ENCODE peak calls at places on chromosome 6, in six cellular contexts. O, N, E, L, S and B are unnamed samples.

GRCh38 chr6:152154559-152155356 is 347.3 kb downstream of the ESR1 start:
- DNase-seq in O (no peak), N (no peak), E (no peak), L (no peak), S (no peak), B (no peak)

GRCh38 chr6:48567016-48567415 is 456.0 kb upstream of the PTCHD4 start:
- DNase-seq in O (no peak), N (no peak), E (peak; percentile 25), L (no peak), S (no peak), B (peak; percentile 4)

GRCh38 chr6:3865463-3865862 is 16.3 kb downstream of the FAM50B start:
- DNase-seq in O (no peak), N (no peak), E (no peak), L (no peak), S (no peak), B (no peak)

GRCh38 chr6:89818977-89819335 is 638 bp downstream of the MDN1 start:
- DNase-seq in O (peak; percentile 23), N (no peak), E (peak; percentile 28), L (peak; percentile 26), S (peak; percentile 54), B (peak; percentile 41)

GRCh38 chr6:151948007-151948745 is 140.7 kb downstream of the ESR1 start:
- DNase-seq in O (no peak), N (no peak), E (no peak), L (peak; percentile 28), S (no peak), B (no peak)

GRCh38 chr6:115612796-115613479 is 447.8 kb downstream of the FRK start:
- DNase-seq in O (no peak), N (no peak), E (peak; percentile 62), L (no peak), S (no peak), B (no peak)

GRCh38 chr6:166910601-166911000 is 45.7 kb downstream of the RNASET2 start:
- DNase-seq in O (no peak), N (no peak), E (no peak), L (peak; percentile 2), S (no peak), B (no peak)

GRCh38 chr6:40352527-40353170 is 234.5 kb downstream of the LRFN2 start:
- DNase-seq in O (no peak), N (no peak), E (no peak), L (no peak), S (no peak), B (no peak)

GRCh38 chr6:157488058-157488457 is 107.1 kb downstream of the ZDHHC14 start:
- DNase-seq in O (no peak), N (no peak), E (no peak), L (no peak), S (no peak), B (no peak)

GRCh38 chr6:28371706-28372451 is 22.1 kb downstream of the ZKSCAN3 start:
- DNase-seq in O (no peak), N (no peak), E (no peak), L (no peak), S (no peak), B (peak; percentile 22)

GRCh38 chr6:161228911-161229591 is 44.8 kb downstream of the AGPAT4 start:
- DNase-seq in O (no peak), N (no peak), E (peak; percentile 88), L (peak; percentile 81), S (no peak), B (no peak)

GRCh38 chr6:119273799-119274595 is 75.6 kb downstream of the MAN1A1 start:
- DNase-seq in O (no peak), N (no peak), E (peak; percentile 82), L (peak; percentile 80), S (no peak), B (peak; percentile 95)

GRCh38 chr6:37038297-37039198 is 33.1 kb downstream of the FGD2 start:
- DNase-seq in O (no peak), N (no peak), E (no peak), L (no peak), S (no peak), B (no peak)

GRCh38 chr6:13586936-13587542 is 12.6 kb downstream of the SIRT5 start:
- DNase-seq in O (no peak), N (no peak), E (no peak), L (peak; percentile 52), S (no peak), B (no peak)

GRCh38 chr6:132798820-132799538 is 542 bp upstream of the SLC18B1 start:
- DNase-seq in O (peak; percentile 85), N (peak; percentile 47), E (peak; percentile 50), L (peak; percentile 68), S (peak; percentile 83), B (peak; percentile 69)

GRCh38 chr6:105675715-105676397 is 273.0 kb upstream of the PREP start:
- DNase-seq in O (no peak), N (no peak), E (peak; percentile 95), L (peak; percentile 89), S (no peak), B (no peak)

GRCh38 chr6:84428300-84428907 is 201.0 kb upstream of the CEP162 start:
- DNase-seq in O (peak; percentile 11), N (no peak), E (peak; percentile 60), L (peak; percentile 68), S (peak; percentile 78), B (peak; percentile 81)

GRCh38 chr6:163438940-163439335 is 24.4 kb downstream of the QKI start:
- DNase-seq in O (peak; percentile 53), N (no peak), E (no peak), L (no peak), S (peak; percentile 23), B (peak; percentile 58)

GRCh38 chr6:46932941-46933340 is 11.2 kb upstream of the ADGRF5 start:
- DNase-seq in O (no peak), N (no peak), E (peak; percentile 63), L (peak; percentile 25), S (no peak), B (no peak)

GRCh38 chr6:26183581-26184408 is 96.6 kb downstream of the HFE start:
- DNase-seq in O (peak; percentile 68), N (no peak), E (peak; percentile 61), L (peak; percentile 78), S (peak; percentile 87), B (peak; percentile 93)